ENCODE peak calls at places on chromosomes 16 and 17, in six cellular contexts. T is mammary epithelial cell, N is esophagus squamous epithelium, X is heart left ventricle, L is left ventricle myocardium inferior, H is prostate gland. Q is an unnamed sample.

GRCh38 chr17:76537578-76538280 is at the start of gene CYGB:
- DNase-seq in T (no peak), N (no peak), X (no peak), L (peak), H (no peak), Q (peak)

GRCh38 chr17:79803997-79804855 is 7.3 kb upstream of the CBX8 start:
- DNase-seq in T (no peak), N (no peak), X (no peak), L (no peak), H (no peak), Q (no peak)

GRCh38 chr16:69930117-69930776 is 20.9 kb upstream of the CLEC18A start:
- DNase-seq in T (peak), N (no peak), X (no peak), L (peak), H (peak), Q (peak)

GRCh38 chr17:81858967-81859905 is 1.1 kb downstream of the P4HB start:
- DNase-seq in T (no peak), N (no peak), X (no peak), L (no peak), H (no peak), Q (no peak)

GRCh38 chr16:23334421-23334853 is 32.3 kb downstream of the SCNN1B start:
- DNase-seq in T (no peak), N (no peak), X (no peak), L (no peak), H (no peak), Q (no peak)

GRCh38 chr16:65323655-65324237 is 201.9 kb upstream of the CDH11 start:
- DNase-seq in T (no peak), N (no peak), X (no peak), L (no peak), H (no peak), Q (no peak)

GRCh38 chr17:17063546-17064122 is 21.4 kb downstream of the MPRIP start:
- DNase-seq in T (peak), N (no peak), X (peak), L (peak), H (no peak), Q (peak)

GRCh38 chr17:5694507-5694906 is 110.2 kb upstream of the NLRP1 start:
- DNase-seq in T (no peak), N (no peak), X (no peak), L (no peak), H (no peak), Q (no peak)

GRCh38 chr17:77076046-77076882 is 64.5 kb upstream of the SEC14L1 start:
- DNase-seq in T (no peak), N (no peak), X (no peak), L (no peak), H (no peak), Q (no peak)

GRCh38 chr17:41647940-41648410 is 23.6 kb upstream of the KRT17 start:
- DNase-seq in T (peak), N (peak), X (peak), L (peak), H (peak), Q (peak)

GRCh38 chr17:53472586-53472985 is 350.1 kb upstream of the KIF2B start:
- DNase-seq in T (peak), N (no peak), X (no peak), L (no peak), H (no peak), Q (no peak)

GRCh38 chr16:46650224-46650623 is 29.0 kb upstream of the SHCBP1 start:
- DNase-seq in T (no peak), N (no peak), X (no peak), L (no peak), H (no peak), Q (no peak)

GRCh38 chr17:7248811-7249210 is 2.7 kb downstream of the CTDNEP1 start:
- DNase-seq in T (no peak), N (no peak), X (no peak), L (no peak), H (no peak), Q (no peak)
- H3K27ac ChIP-seq in T (no peak), N (no peak), X (peak), L (peak), H (no peak), Q (no peak)

GRCh38 chr17:78132086-78132676 is 1.6 kb downstream of the TMC8 start:
- DNase-seq in T (no peak), N (peak), X (peak), L (no peak), H (peak), Q (no peak)

GRCh38 chr17:78130439-78131101 is at the start of gene TMC8:
- DNase-seq in T (no peak), N (no peak), X (peak), L (no peak), H (no peak), Q (no peak)

GRCh38 chr17:78130080-78130438 is 512 bp upstream of the TMC8 start:
- DNase-seq in T (no peak), N (no peak), X (no peak), L (no peak), H (no peak), Q (no peak)

GRCh38 chr17:78132767-78133178 is 2.2 kb downstream of the TMC8 start:
- DNase-seq in T (no peak), N (no peak), X (no peak), L (no peak), H (no peak), Q (no peak)

GRCh38 chr17:78131172-78132085 is 858 bp downstream of the TMC8 start:
- DNase-seq in T (no peak), N (no peak), X (peak), L (no peak), H (no peak), Q (peak)
- H3K4me3 ChIP-seq in T (peak), N (peak), X (peak), L (peak), H (peak), Q (no peak)

GRCh38 chr17:83109793-83110645 is 30.6 kb downstream of the METRNL start:
- DNase-seq in T (peak), N (peak), X (peak), L (peak), H (peak), Q (peak)
- H3K27ac ChIP-seq in T (peak), N (peak), X (peak), L (peak), H (no peak), Q (peak)

DNA sequence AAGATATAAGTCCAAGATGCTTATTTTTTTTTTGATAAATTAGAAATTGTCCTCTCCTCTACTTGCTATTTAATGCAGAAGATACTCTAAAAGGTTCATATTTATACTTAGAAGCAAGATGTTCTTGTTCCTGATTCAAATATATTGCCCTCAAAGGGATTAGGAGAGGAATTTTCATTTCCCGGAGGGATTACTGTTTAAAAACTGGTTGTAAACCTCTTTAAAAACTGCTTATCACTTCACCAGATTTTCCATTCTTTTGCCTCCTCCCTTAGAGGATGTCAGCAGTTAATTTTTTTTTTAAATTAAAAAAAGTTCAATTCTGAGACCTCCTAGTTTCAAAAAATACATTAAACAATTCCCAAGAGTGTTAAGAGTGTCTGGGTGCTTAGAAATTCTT is 2.8 kb downstream of the TENT4B start:
- DNase-seq in T (no peak), N (no peak), X (no peak), L (no peak), H (no peak), Q (no peak)
- H3K4me3 ChIP-seq in T (peak), N (peak), X (peak), L (peak), H (no peak), Q (peak)

Q was measured in aorta.